ENCODE peak calls at places on chromosome 14, in four cellular contexts. H is M059J, U is NCI-H1092 treated with DMSO at 0.1 percent for 48 hours, Y is lower lobe of right lung. W is an unnamed sample.

GRCh38 chr14:74314576-74314975 is 11.8 kb upstream of the ABCD4 start:
- DNase-seq in U (no peak), H (no peak), Y (no peak), W (no peak)

GRCh38 chr14:73943083-73943482 is 6.8 kb downstream of the FAM161B start:
- DNase-seq in H (peak), Y (no peak), U (no peak), W (no peak)

GRCh38 chr14:89134640-89135039 is 282.4 kb downstream of the FOXN3 start:
- DNase-seq in H (no peak), U (no peak), Y (no peak), W (no peak)

GRCh38 chr14:60722163-60722835 is 1.9 kb downstream of the SIX4 start:
- DNase-seq in U (peak), H (peak), Y (peak), W (peak)

GRCh38 chr14:103100281-103101121 is 6.0 kb downstream of the EXOC3L4 start:
- DNase-seq in Y (no peak), H (no peak), U (no peak), W (no peak)

GRCh38 chr14:35374273-35374681 is 30.3 kb downstream of the NFKBIA start:
- DNase-seq in H (peak), U (no peak), Y (peak), W (peak)

GRCh38 chr14:105204206-105204930 is 23.3 kb upstream of the NUDT14 start:
- DNase-seq in Y (peak), H (peak), U (no peak), W (no peak)

GRCh38 chr14:87013583-87013982 is 979.4 kb downstream of the GALC start:
- DNase-seq in U (no peak), H (no peak), Y (no peak), W (no peak)

GRCh38 chr14:89025581-89026236 is 201.3 kb downstream of the TTC8 start:
- DNase-seq in Y (no peak), H (no peak), U (no peak), W (no peak)

GRCh38 chr14:67610491-67610890 is 9.2 kb upstream of the ARG2 start:
- DNase-seq in Y (no peak), H (no peak), U (no peak), W (no peak)

GRCh38 chr14:100846309-100846859 is 20.5 kb downstream of the MEG3 start:
- DNase-seq in H (no peak), Y (peak), U (no peak), W (no peak)

GRCh38 chr14:24595046-24595808 is 14.3 kb downstream of the GZMH start:
- DNase-seq in H (no peak), Y (no peak), U (no peak), W (no peak)

GRCh38 chr14:83867871-83868270 is 1662.1 kb upstream of the FLRT2 start:
- DNase-seq in U (peak), Y (no peak), H (no peak), W (no peak)

GRCh38 chr14:37593496-37594237 is 1.4 kb downstream of the FOXA1 start:
- DNase-seq in Y (no peak), H (no peak), U (peak), W (no peak)

GRCh38 chr14:37147310-37147875 is 25.0 kb downstream of the SLC25A21 start:
- DNase-seq in U (no peak), H (no peak), Y (no peak), W (no peak)

GRCh38 chr14:59926534-59926933 is 6.6 kb downstream of the LRRC9 start:
- DNase-seq in Y (no peak), H (no peak), U (no peak), W (no peak)

GRCh38 chr14:54532111-54533012 is 22.7 kb downstream of the CGRRF1 start:
- DNase-seq in H (no peak), U (no peak), Y (no peak), W (no peak)

GRCh38 chr14:61213930-61214329 is 67.2 kb downstream of the TMEM30B start:
- DNase-seq in U (no peak), H (no peak), Y (no peak), W (no peak)

GRCh38 chr14:90523544-90523943 is 126.7 kb downstream of the CALM1 start:
- DNase-seq in H (peak), U (no peak), Y (peak), W (no peak)

GRCh38 chr14:56796259-56796658 is 14.0 kb downstream of the OTX2 start:
- DNase-seq in Y (no peak), H (no peak), U (no peak), W (no peak)

GRCh38 chr14:68693926-68694325 is 98.9 kb downstream of the ZFP36L1 start:
- DNase-seq in U (no peak), H (no peak), Y (no peak), W (no peak)

GRCh38 chr14:56659361-56659760 is 79.8 kb downstream of the TMEM260 start:
- DNase-seq in H (no peak), U (no peak), Y (no peak), W (no peak)

GRCh38 chr14:32324601-32325000 is 4.5 kb upstream of the AKAP6 start:
- DNase-seq in H (no peak), U (no peak), Y (no peak), W (no peak)

GRCh38 chr14:85702937-85703336 is 173.0 kb downstream of the FLRT2 start:
- DNase-seq in U (no peak), Y (no peak), H (no peak), W (no peak)

GRCh38 chr14:105249175-105250007 is 1.1 kb downstream of the BTBD6 start:
- DNase-seq in U (no peak), H (no peak), Y (peak), W (no peak)

GRCh38 chr14:25552826-25553225 is 502.9 kb upstream of the STXBP6 start:
- DNase-seq in H (no peak), U (no peak), Y (no peak), W (no peak)

W was measured in spleen.